ENCODE peak calls at places on chromosomes 13 and 19, in eight cellular contexts. B, O, E, L, A, V, N and D are unnamed samples.

GRCh38 chr19:46435009-46435408 is 6.3 kb upstream of the PNMA8C start:
- DNase-seq in B (no peak), O (no peak), E (no peak), L (no peak), A (no peak), V (no peak), N (no peak), D (no peak)

GRCh38 chr13:94247890-94248289 is 231.6 kb downstream of the DCT start:
- DNase-seq in B (no peak), O (no peak), E (no peak), L (no peak), A (no peak), V (no peak), N (no peak), D (no peak)

GRCh38 chr13:73465629-73465974 is 406.8 kb downstream of the KLF5 start:
- DNase-seq in B (no peak), O (no peak), E (no peak), L (peak; percentile 42), A (no peak), V (no peak), N (no peak), D (no peak)

GRCh38 chr13:109786457-109787134 is at the start of gene IRS2:
- DNase-seq in B (peak; percentile 96), O (peak; percentile 97), E (peak; percentile 85), L (peak; percentile 90), A (peak; percentile 94), V (peak; percentile 98), N (peak; percentile 88), D (peak; percentile 92)

GRCh38 chr13:70580825-70581224 is 472.6 kb upstream of the KLHL1 start:
- DNase-seq in B (no peak), O (no peak), E (no peak), L (no peak), A (no peak), V (no peak), N (no peak), D (no peak)

GRCh38 chr19:7013678-7014077 is 7.6 kb downstream of the MBD3L2B start:
- DNase-seq in B (no peak), O (no peak), E (no peak), L (no peak), A (no peak), V (no peak), N (no peak), D (no peak)

GRCh38 chr13:67100723-67101122 is 129.4 kb downstream of the PCDH9 start:
- DNase-seq in B (no peak), O (no peak), E (no peak), L (no peak), A (no peak), V (no peak), N (no peak), D (no peak)

GRCh38 chr13:33388254-33388998 is 102.9 kb upstream of the STARD13 start:
- DNase-seq in B (no peak), O (no peak), E (no peak), L (no peak), A (no peak), V (no peak), N (no peak), D (no peak)

GRCh38 chr13:46544208-46544607 is 8.8 kb upstream of the LRCH1 start:
- DNase-seq in B (no peak), O (no peak), E (no peak), L (no peak), A (no peak), V (no peak), N (no peak), D (no peak)

GRCh38 chr13:35157143-35157755 is 215.2 kb downstream of the NBEA start:
- DNase-seq in B (no peak), O (peak; percentile 57), E (peak; percentile 75), L (peak; percentile 50), A (no peak), V (peak; percentile 44), N (no peak), D (no peak)

GRCh38 chr13:23810842-23811241 is 78.4 kb downstream of the MIPEP start:
- DNase-seq in B (no peak), O (no peak), E (no peak), L (no peak), A (no peak), V (no peak), N (no peak), D (no peak)

GRCh38 chr13:76266566-76266965 is 619.6 kb downstream of the KCTD12 start:
- DNase-seq in B (no peak), O (no peak), E (no peak), L (no peak), A (no peak), V (no peak), N (no peak), D (no peak)

GRCh38 chr19:36169084-36169760 is 17.0 kb upstream of the COX7A1 start:
- DNase-seq in B (no peak), O (no peak), E (peak; percentile 93), L (no peak), A (no peak), V (no peak), N (no peak), D (no peak)

GRCh38 chr13:49986471-49986870 is 10.4 kb upstream of the TRIM13 start:
- DNase-seq in B (peak; percentile 72), O (no peak), E (no peak), L (no peak), A (no peak), V (no peak), N (no peak), D (no peak)

GRCh38 chr13:35675651-35676050 is 199.2 kb upstream of the MAB21L1 start:
- DNase-seq in B (no peak), O (no peak), E (no peak), L (no peak), A (no peak), V (no peak), N (no peak), D (no peak)

GRCh38 chr13:101049166-101049850 is 367.0 kb downstream of the NALCN start:
- DNase-seq in B (no peak), O (no peak), E (no peak), L (no peak), A (no peak), V (no peak), N (no peak), D (no peak)

GRCh38 chr13:45678282-45678681 is 23.8 kb upstream of the CBY2 start:
- DNase-seq in B (no peak), O (no peak), E (no peak), L (no peak), A (no peak), V (no peak), N (no peak), D (no peak)

GRCh38 chr19:41957838-41958366 is 1.2 kb downstream of the RABAC1 start:
- DNase-seq in B (peak; percentile 74), O (peak; percentile 76), E (peak; percentile 82), L (peak; percentile 83), A (peak; percentile 79), V (peak; percentile 72), N (peak; percentile 64), D (peak; percentile 74)

GRCh38 chr19:41959056-41960053 is at the start of gene RABAC1:
- DNase-seq in B (peak; percentile 93), O (peak; percentile 92), E (peak; percentile 91), L (peak; percentile 91), A (peak; percentile 92), V (peak; percentile 96), N (peak; percentile 88), D (peak; percentile 90)

GRCh38 chr19:41956621-41957020 is 2.5 kb downstream of the RABAC1 start:
- DNase-seq in B (no peak), O (no peak), E (no peak), L (no peak), A (no peak), V (no peak), N (no peak), D (no peak)

GRCh38 chr19:41957161-41957837 is 1.8 kb downstream of the RABAC1 start:
- DNase-seq in B (no peak), O (no peak), E (no peak), L (no peak), A (no peak), V (no peak), N (no peak), D (no peak)

GRCh38 chr19:41958367-41959055 is 610 bp downstream of the RABAC1 start:
- DNase-seq in B (peak; percentile 93), O (peak; percentile 83), E (peak; percentile 85), L (peak; percentile 62), A (peak; percentile 91), V (peak; percentile 92), N (peak; percentile 82), D (peak; percentile 84)
- TF ChIP-seq POLR2A in B (peak; percentile 51), O (peak; percentile 50), E (peak; percentile 50), L (peak; percentile 89), A (no peak), V (peak; percentile 44), N (no peak), D (peak; percentile 63)

GRCh38 chr13:113937497-113938140 is 36.3 kb downstream of the C13orf46 start:
- DNase-seq in B (no peak), O (no peak), E (no peak), L (no peak), A (peak; percentile 39), V (no peak), N (peak; percentile 15), D (no peak)
- TF ChIP-seq POLR2A in B (no peak), O (no peak), E (no peak), L (no peak), A (no peak), V (no peak), N (no peak), D (no peak)

GRCh38 chr19:8515317-8515716 is 1.4 kb upstream of the ZNF414 start:
- DNase-seq in B (no peak), O (no peak), E (no peak), L (no peak), A (peak; percentile 73), V (no peak), N (no peak), D (no peak)

GRCh38 chr19:8512115-8512967 is 1.6 kb downstream of the ZNF414 start:
- DNase-seq in B (no peak), O (no peak), E (no peak), L (no peak), A (no peak), V (peak; percentile 44), N (no peak), D (no peak)

GRCh38 chr19:8513687-8514504 is at the start of gene ZNF414:
- DNase-seq in B (peak; percentile 97), O (peak; percentile 99), E (peak; percentile 93), L (peak; percentile 95), A (peak; percentile 98), V (peak; percentile 97), N (peak; percentile 97), D (peak; percentile 98)

GRCh38 chr19:8511573-8512101 is 2.3 kb downstream of the ZNF414 start:
- DNase-seq in B (no peak), O (no peak), E (no peak), L (no peak), A (no peak), V (peak; percentile 34), N (no peak), D (peak; percentile 57)

GRCh38 chr19:8512991-8513686 is 828 bp downstream of the ZNF414 start:
- DNase-seq in B (no peak), O (no peak), E (no peak), L (no peak), A (no peak), V (no peak), N (no peak), D (no peak)
- TF ChIP-seq POLR2A in B (no peak), O (no peak), E (no peak), L (no peak), A (no peak), V (no peak), N (no peak), D (no peak)

DNA sequence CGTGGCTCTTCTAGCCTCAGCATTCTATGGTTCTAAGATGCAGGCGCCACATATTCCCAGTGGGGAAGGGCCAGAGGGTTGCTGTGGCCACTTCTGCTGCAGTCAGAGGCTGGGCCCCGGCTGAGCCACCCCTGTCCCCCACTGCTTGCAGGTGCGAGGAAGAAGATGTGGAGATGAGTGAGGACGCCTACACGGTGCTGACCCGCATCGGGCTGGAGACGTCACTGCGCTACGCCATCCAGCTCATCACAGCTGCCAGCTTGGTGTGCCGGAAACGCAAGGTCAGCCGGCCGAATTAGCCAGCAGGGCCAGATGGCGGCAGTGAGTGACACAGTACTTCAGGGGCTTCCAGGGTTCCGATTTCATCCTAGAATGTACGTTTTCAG is 2.0 kb downstream of the LHB start:
- DNase-seq in B (no peak), O (no peak), E (no peak), L (no peak), A (no peak), V (no peak), N (no peak), D (no peak)
- TF ChIP-seq POLR2A in B (no peak), O (no peak), E (no peak), L (no peak), A (no peak), V (no peak), N (no peak), D (no peak)